ENCODE peak calls at places on chromosomes 7 and 10, in five cellular contexts. E is neuronal stem cell, B is IMR-90, L is H1, C is mesendoderm. S is an unnamed sample.

GRCh38 chr10:93598157-93598556 is 2.9 kb downstream of the RBP4 start:
- DNase-seq in E (no peak), B (no peak), L (no peak), C (no peak), S (peak)

GRCh38 chr10:5584895-5585516 is 60.2 kb downstream of the CALML3 start:
- DNase-seq in E (no peak), B (peak), L (peak), C (peak), S (peak)

GRCh38 chr7:111460695-111461094 is 101.6 kb downstream of the IMMP2L start:
- DNase-seq in E (no peak), B (no peak), L (no peak), C (no peak), S (no peak)

GRCh38 chr7:108294595-108294994 is 161.6 kb downstream of the NRCAM start:
- DNase-seq in E (no peak), B (no peak), L (no peak), C (no peak), S (no peak)

GRCh38 chr10:124632064-124632531 is 112.1 kb downstream of the FAM53B start:
- DNase-seq in E (no peak), B (no peak), L (no peak), C (peak), S (no peak)

GRCh38 chr7:71637578-71637977 is 505.6 kb downstream of the GALNT17 start:
- DNase-seq in E (no peak), B (no peak), L (no peak), C (peak), S (peak)

GRCh38 chr7:15463801-15464761 is 97.7 kb downstream of the AGMO start:
- DNase-seq in E (no peak), B (peak), L (no peak), C (no peak), S (no peak)

GRCh38 chr7:43164757-43165156 is 52.3 kb downstream of the HECW1 start:
- DNase-seq in E (no peak), B (peak), L (no peak), C (no peak), S (peak)

GRCh38 chr7:106914018-106914607 is 49.0 kb downstream of the PIK3CG start:
- DNase-seq in E (no peak), B (no peak), L (no peak), C (no peak), S (no peak)

GRCh38 chr7:20304366-20304765 is 26.3 kb upstream of the ITGB8 start:
- DNase-seq in E (no peak), B (no peak), L (no peak), C (peak), S (no peak)

GRCh38 chr10:77159538-77160110 is 478.0 kb downstream of the KCNMA1 start:
- DNase-seq in E (no peak), B (peak), L (no peak), C (no peak), S (no peak)

GRCh38 chr10:62183442-62183841 is 85.2 kb downstream of the RTKN2 start:
- DNase-seq in E (no peak), B (no peak), L (no peak), C (no peak), S (no peak)

GRCh38 chr7:55158541-55158940 is 139.7 kb downstream of the EGFR start:
- DNase-seq in E (no peak), B (peak), L (no peak), C (no peak), S (no peak)

GRCh38 chr10:95814011-95814727 is 58.2 kb downstream of the ENTPD1 start:
- DNase-seq in E (no peak), B (peak), L (no peak), C (peak), S (peak)

GRCh38 chr10:4934391-4934987 is 28.7 kb upstream of the AKR1C1 start:
- DNase-seq in E (no peak), B (no peak), L (no peak), C (no peak), S (no peak)

GRCh38 chr7:55477781-55478374 is 94.4 kb downstream of the VOPP1 start:
- DNase-seq in E (no peak), B (peak), L (no peak), C (peak), S (peak)

GRCh38 chr10:126425051-126425450 is 36.8 kb upstream of the ADAM12 start:
- DNase-seq in E (no peak), B (no peak), L (no peak), C (no peak), S (no peak)

GRCh38 chr10:110273474-110273873 is 31.2 kb downstream of the SMNDC1 start:
- DNase-seq in E (no peak), B (peak), L (no peak), C (no peak), S (peak)

GRCh38 chr7:129776397-129776792 is 164.9 kb downstream of the NRF1 start:
- DNase-seq in E (no peak), B (no peak), L (no peak), C (no peak), S (no peak)

GRCh38 chr7:134886353-134887057 is 99.8 kb upstream of the AGBL3 start:
- DNase-seq in E (no peak), B (peak), L (no peak), C (peak), S (peak)

GRCh38 chr7:40300146-40300655 is 165.4 kb downstream of the SUGCT start:
- DNase-seq in E (no peak), B (no peak), L (no peak), C (no peak), S (no peak)

GRCh38 chr7:21603972-21604749 is 61.3 kb downstream of the DNAH11 start:
- DNase-seq in E (no peak), B (peak), L (no peak), C (no peak), S (peak)

GRCh38 chr10:62938672-62939071 is 122.5 kb upstream of the EGR2 start:
- DNase-seq in E (no peak), B (no peak), L (no peak), C (no peak), S (no peak)

GRCh38 chr10:1368772-1369171 is 312.6 kb downstream of the WDR37 start:
- DNase-seq in E (peak), B (no peak), L (peak), C (peak), S (peak)

GRCh38 chr7:106501605-106502580 is 159.1 kb downstream of the CCDC71L start:
- DNase-seq in E (no peak), B (no peak), L (no peak), C (no peak), S (no peak)

GRCh38 chr10:125343118-125343752 is 182.9 kb upstream of the CTBP2 start:
- DNase-seq in E (peak), B (peak), L (no peak), C (peak), S (peak)

GRCh38 chr7:63899691-63900393 is 98.8 kb upstream of the ZNF722 start:
- DNase-seq in E (no peak), B (no peak), L (no peak), C (no peak), S (no peak)
- H3K4me3 ChIP-seq in E (no peak), B (no peak), L (no peak), C (no peak), S (no peak)

GRCh38 chr10:28304032-28304571 is 1.2 kb upstream of the MPP7 start:
- DNase-seq in E (no peak), B (no peak), L (no peak), C (peak), S (no peak)
- H2BK15ac ChIP-seq in E (no peak), B (no peak), L (no peak), C (no peak), S (no peak)

GRCh38 chr7:150371996-150372270 is 3.3 kb downstream of the REPIN1 start:
- DNase-seq in E (no peak), B (no peak), L (no peak), C (no peak), S (no peak)
- H2BK5ac ChIP-seq in E (no peak), B (no peak), L (no peak), C (no peak), S (no peak)

DNA sequence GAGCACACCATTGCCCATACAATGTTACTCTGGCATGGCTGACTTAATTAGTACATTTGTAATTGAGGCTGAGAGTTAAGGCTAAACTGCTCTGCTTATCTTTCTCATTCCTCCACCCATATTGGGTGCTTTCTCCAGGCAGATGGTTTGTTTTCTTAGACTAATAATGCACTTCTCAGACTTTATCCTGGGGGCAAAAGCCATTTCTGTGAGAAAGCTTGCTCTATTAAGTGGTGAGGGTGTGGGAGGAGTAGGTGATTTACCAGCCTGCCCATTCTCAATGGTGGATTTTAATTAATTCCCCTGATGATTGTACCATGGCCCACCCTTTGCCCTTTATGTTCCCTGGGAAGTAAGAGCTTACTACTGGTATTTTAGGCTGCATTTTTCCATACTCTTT is 174.8 kb downstream of the FOXP2 start:
- DNase-seq in E (peak), B (no peak), L (no peak), C (no peak), S (no peak)
- H3K4me3 ChIP-seq in E (no peak), B (no peak), L (no peak), C (no peak), S (no peak)

GRCh38 chr7:2717905-2718702 is 30.1 kb downstream of the AMZ1 start:
- DNase-seq in E (no peak), B (no peak), L (no peak), C (no peak), S (no peak)

GRCh38 chr7:2718703-2718965 is 30.6 kb downstream of the AMZ1 start:
- DNase-seq in E (no peak), B (no peak), L (no peak), C (no peak), S (no peak)

GRCh38 chr7:2721842-2722241 is 33.8 kb downstream of the AMZ1 start:
- DNase-seq in E (no peak), B (no peak), L (no peak), C (no peak), S (no peak)

GRCh38 chr7:2719007-2719406 is 31.0 kb downstream of the AMZ1 start:
- DNase-seq in E (no peak), B (no peak), L (peak), C (peak), S (no peak)

DNA sequence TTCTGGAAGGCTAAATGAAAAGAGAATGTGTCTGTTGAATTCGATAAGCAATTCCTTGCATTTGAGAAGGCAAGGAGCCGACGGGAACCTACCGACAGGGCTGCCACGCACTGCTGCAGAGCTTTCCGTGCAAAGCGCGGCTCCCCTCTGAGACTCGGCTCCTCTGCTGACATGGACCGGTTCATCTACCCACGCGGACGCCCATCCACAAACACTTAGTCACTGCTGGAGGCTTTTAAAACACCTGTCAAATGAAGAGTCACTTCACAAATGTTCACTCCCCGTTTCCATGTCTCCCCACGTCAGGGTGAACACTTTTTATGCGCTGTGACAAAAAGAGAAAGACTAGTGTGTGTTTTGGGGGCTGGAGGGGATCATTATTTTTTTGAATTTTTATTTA is 32.0 kb downstream of the AMZ1 start:
- DNase-seq in E (no peak), B (no peak), L (no peak), C (no peak), S (no peak)
- H2BK15ac ChIP-seq in E (no peak), B (no peak), L (no peak), C (no peak), S (no peak)

GRCh38 chr7:100874577-100875355 is at the start of gene SRRT:
- DNase-seq in E (peak), B (peak), L (peak), C (peak), S (peak)
- H2BK5ac ChIP-seq in E (peak), B (peak), L (peak), C (peak), S (peak)

DNA sequence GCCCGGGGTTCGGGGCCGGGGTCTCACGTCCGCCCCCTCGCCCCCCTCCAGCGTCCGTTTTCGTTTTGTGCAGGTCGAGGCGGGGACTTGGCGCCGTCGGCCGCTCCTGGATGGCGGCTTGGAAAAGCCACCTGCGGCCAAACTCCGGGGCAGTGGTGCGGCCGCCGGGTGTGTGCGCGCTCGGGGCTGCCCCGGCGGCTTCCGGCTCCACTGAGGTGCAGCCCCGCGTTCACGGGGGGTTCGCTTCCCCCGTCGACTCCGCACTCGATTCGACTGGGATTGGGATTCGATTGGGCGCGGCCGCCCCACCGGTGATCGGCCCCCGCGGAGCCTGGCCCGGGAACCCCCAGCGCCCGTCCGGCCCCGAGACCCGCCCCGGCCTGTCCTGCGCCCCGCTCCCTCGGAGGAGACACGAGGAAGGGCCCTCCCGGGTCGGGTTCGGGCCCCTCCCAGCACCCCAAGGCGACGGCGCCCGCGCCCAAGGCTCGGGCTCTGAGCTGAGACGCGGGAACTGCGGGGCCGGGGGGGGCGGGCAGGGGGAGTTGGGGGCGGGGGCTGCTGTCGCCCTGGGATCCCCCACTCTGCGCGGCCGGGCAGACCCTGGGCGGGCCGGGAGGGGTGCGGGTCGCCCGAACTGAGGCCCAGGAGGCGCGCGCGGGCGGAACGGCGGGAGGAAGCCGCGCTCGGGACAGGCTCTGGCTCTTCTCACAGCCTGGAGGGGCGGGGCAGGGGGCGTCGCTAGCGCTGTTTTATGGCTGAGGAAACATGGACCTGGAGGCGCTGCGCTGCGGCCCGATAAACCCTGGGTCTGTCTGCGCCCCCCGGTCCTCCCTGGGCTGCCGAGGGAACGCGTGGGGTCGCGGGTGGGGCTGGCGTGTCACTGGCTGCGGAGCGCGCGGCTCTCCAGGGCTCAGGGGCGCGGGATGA is 1.6 kb upstream of the NKX6-2 start:
- DNase-seq in E (peak), B (no peak), L (no peak), C (peak), S (no peak)
- H3K4me3 ChIP-seq in E (no peak), B (no peak), L (peak), C (no peak), S (no peak)

GRCh38 chr7:75994388-75995051 is at the start of gene TMEM120A:
- DNase-seq in E (peak), B (peak), L (peak), C (peak), S (peak)
- H2BK15ac ChIP-seq in E (peak), B (peak), L (peak), C (no peak), S (peak)

S was measured in mesenchymal stem cell.